ENCODE peak calls at places on chromosome 9, in four cellular contexts. H, N, I and S are unnamed samples. For H3K36me3, the result is how much of the 10 kb centered on the place peaks cover.

GRCh38 chr9:36960575-36960955 is 73.5 kb downstream of the PAX5 start:
- DNase-seq in H (no peak), N (no peak), I (no peak), S (no peak)

GRCh38 chr9:124312290-124313265 is 54.8 kb downstream of the NEK6 start:
- DNase-seq in H (no peak), N (no peak), I (no peak), S (no peak)

GRCh38 chr9:109448223-109448622 is 49.9 kb downstream of the PTPN3 start:
- DNase-seq in H (peak), N (peak), I (no peak), S (peak)

GRCh38 chr9:100427366-100428263 is 672 bp downstream of the MSANTD3 start:
- DNase-seq in H (peak), N (peak), I (peak), S (peak)

GRCh38 chr9:138063785-138064184 is 186.2 kb downstream of the CACNA1B start:
- DNase-seq in H (no peak), N (no peak), I (no peak), S (no peak)

GRCh38 chr9:113582698-113583200 is 119.2 kb downstream of the RGS3 start:
- DNase-seq in H (no peak), N (no peak), I (no peak), S (no peak)

GRCh38 chr9:106745876-106746275 is 117.1 kb upstream of the ZNF462 start:
- DNase-seq in H (no peak), N (no peak), I (no peak), S (no peak)

GRCh38 chr9:117546894-117547293 is 132.0 kb upstream of the ASTN2 start:
- DNase-seq in H (no peak), N (no peak), I (no peak), S (no peak)

GRCh38 chr9:90546200-90546599 is 96.4 kb downstream of the DIRAS2 start:
- DNase-seq in H (peak), N (peak), I (no peak), S (peak)

GRCh38 chr9:88691811-88692210 is 156.8 kb downstream of the NXNL2 start:
- DNase-seq in H (peak), N (peak), I (no peak), S (no peak)

GRCh38 chr9:93600504-93600903 is 24.1 kb downstream of the PHF2 start:
- DNase-seq in H (no peak), N (no peak), I (no peak), S (peak)

GRCh38 chr9:98572054-98572627 is 136.6 kb downstream of the GABBR2 start:
- DNase-seq in H (peak), N (no peak), I (no peak), S (no peak)

GRCh38 chr9:28093141-28093540 is 519.9 kb upstream of the C9orf72 start:
- DNase-seq in H (no peak), N (no peak), I (no peak), S (no peak)

GRCh38 chr9:117375956-117376355 is 38.9 kb downstream of the ASTN2 start:
- DNase-seq in H (no peak), N (no peak), I (no peak), S (no peak)

GRCh38 chr9:111516061-111516465 is 8.9 kb upstream of the ZNF483 start:
- DNase-seq in H (no peak), N (peak), I (no peak), S (peak)

GRCh38 chr9:87112656-87113055 is 165.3 kb upstream of the GAS1 start:
- DNase-seq in H (peak), N (peak), I (no peak), S (no peak)

GRCh38 chr9:134040831-134041648 is 15.8 kb downstream of the BRD3OS start:
- DNase-seq in H (no peak), N (no peak), I (no peak), S (no peak)

GRCh38 chr9:120394058-120394669 is 185.8 kb downstream of the CDK5RAP2 start:
- DNase-seq in H (peak), N (peak), I (no peak), S (no peak)

GRCh38 chr9:78294290-78295176 is 2.4 kb upstream of the PSAT1 start:
- DNase-seq in H (no peak), N (no peak), I (no peak), S (no peak)

GRCh38 chr9:5651246-5651645 is 22.3 kb downstream of the RIC1 start:
- DNase-seq in H (no peak), N (peak), I (no peak), S (no peak)

GRCh38 chr9:5650356-5651105 is 21.6 kb downstream of the RIC1 start:
- DNase-seq in H (no peak), N (no peak), I (no peak), S (no peak)

DNA sequence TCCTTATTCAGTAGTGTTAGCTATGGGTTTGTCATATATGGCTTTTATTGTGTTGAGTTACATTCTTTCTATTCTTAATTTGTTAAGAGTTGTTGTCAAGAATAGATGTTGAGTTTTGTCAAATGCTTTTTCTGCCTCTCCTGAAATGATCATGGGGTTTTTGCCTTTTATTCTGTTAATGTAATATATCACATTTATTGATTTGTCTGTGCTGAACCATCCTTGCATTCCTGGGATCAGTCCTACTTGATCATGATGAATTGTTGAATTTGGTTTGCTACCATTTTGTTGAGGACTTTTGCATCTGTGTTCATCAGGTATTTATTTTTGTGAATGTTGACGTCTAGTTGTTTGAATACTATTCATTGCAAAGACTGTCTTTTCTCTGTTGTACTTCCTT is 23.9 kb downstream of the RIC1 start:
- DNase-seq in H (peak), N (no peak), I (no peak), S (no peak)
- H3K36me3 ChIP-seq in H (under half), N (under half), I (under half), S (under half)

GRCh38 chr9:114803886-114804285 is 2.0 kb downstream of the TNFSF15 start:
- DNase-seq in H (no peak), N (peak), I (no peak), S (no peak)
- TF ChIP-seq EZH2 in H (no peak), N (no peak), I (no peak), S (no peak)

GRCh38 chr9:131201856-131202255 is 74.5 kb downstream of the FAM78A start:
- DNase-seq in H (no peak), N (no peak), I (no peak), S (no peak)
- H3K36me3 ChIP-seq in H (under half), N (under half), I (under half), S (half or more)

GRCh38 chr9:129436751-129437625 is 183.9 kb downstream of the C9orf50 start:
- DNase-seq in H (peak), N (peak), I (no peak), S (peak)
- TF ChIP-seq EZH2 in H (no peak), N (peak), I (no peak), S (no peak)

DNA sequence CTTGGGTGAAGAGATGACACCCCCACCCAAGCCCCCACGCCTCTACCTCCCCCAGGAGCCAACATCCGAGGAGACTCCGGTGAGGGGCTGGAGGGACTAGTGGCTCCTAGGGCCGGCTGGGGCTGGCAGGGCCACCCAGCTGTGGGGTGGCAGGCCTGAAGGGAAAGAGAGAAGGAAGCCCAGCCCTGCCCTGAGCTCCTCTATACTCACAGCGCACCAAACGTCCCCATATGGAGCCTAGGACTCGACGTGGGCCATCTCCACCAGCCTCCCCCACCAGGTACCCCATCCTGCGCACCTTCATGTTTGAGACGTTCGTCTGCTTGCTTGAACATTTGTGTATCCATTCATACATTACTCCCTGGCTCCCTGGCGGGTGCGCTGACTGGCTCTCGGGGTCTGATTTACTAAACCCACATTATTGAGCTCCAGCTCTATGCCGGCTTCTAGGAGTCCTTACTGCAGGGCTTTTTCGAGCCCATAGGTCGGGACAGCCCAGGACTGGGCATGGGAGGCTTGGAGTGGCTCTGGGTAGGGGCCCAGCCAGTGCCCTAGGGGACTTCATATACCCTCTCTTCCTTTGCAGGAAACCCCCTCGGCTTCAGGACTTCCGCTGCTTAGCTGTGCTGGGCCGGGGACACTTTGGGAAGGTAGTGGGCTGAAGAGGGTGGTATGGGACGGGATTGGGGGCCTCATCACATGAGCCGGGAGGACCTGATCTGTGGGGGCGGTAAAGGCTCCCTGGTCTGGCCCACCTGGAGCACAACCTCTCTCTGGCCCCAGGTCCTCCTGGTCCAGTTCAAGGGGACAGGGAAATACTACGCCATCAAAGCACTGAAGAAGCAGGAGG is 9.1 kb downstream of the ZDHHC12 start:
- DNase-seq in H (no peak), N (no peak), I (no peak), S (no peak)
- H3K36me3 ChIP-seq in H (under half), N (under half), I (under half), S (under half)

GRCh38 chr9:131120620-131121228 is 4.7 kb upstream of the NUP214 start:
- DNase-seq in H (no peak), N (no peak), I (no peak), S (no peak)
- TF ChIP-seq EZH2 in H (no peak), N (no peak), I (no peak), S (no peak)

DNA sequence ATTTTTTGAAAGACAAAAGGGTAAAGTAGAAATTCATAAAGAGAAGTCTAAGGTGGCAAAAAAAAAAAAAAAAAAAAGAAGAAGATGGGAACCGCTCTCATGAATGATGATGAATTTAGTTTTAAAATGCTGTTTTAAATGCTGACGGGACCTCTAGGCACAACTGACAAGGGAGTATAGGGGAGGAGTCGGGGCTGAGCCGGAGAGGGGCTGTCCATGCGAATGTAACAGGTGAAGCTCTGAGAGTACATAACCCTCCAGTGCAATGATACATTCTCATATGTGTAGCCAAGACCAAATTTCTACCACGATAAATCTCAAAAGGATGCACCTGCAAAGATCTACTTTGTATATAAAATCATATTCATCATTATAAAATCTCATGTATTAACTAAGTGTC is 71.7 kb downstream of the GLIS3 start:
- DNase-seq in H (no peak), N (no peak), I (no peak), S (no peak)
- H3K36me3 ChIP-seq in H (under half), N (under half), I (under half), S (under half)

GRCh38 chr9:16307626-16308195 is 562.8 kb downstream of the BNC2 start:
- DNase-seq in H (no peak), N (no peak), I (no peak), S (no peak)

GRCh38 chr9:16308645-16309044 is 561.8 kb downstream of the BNC2 start:
- DNase-seq in H (no peak), N (no peak), I (no peak), S (no peak)

GRCh38 chr9:16312116-16312515 is 558.4 kb downstream of the BNC2 start:
- DNase-seq in H (no peak), N (no peak), I (no peak), S (no peak)

GRCh38 chr9:16310288-16311145 is 560.0 kb downstream of the BNC2 start:
- DNase-seq in H (no peak), N (no peak), I (no peak), S (no peak)

GRCh38 chr9:16309350-16310271 is 560.9 kb downstream of the BNC2 start:
- DNase-seq in H (peak), N (no peak), I (no peak), S (no peak)
- TF ChIP-seq EZH2 in H (no peak), N (no peak), I (no peak), S (no peak)